ENCODE peak calls at places on chromosomes 16 and 17, in four cellular contexts. R is K562, N is HepG2, L is GM12878. T is an unnamed sample.

GRCh38 chr17:8474826-8475225 is 39.1 kb downstream of the NDEL1 start:
- DNase-seq in R (no peak), N (no peak), L (no peak), T (no peak)

GRCh38 chr16:28218109-28218508 is 6.3 kb upstream of the XPO6 start:
- DNase-seq in N (peak), R (no peak), L (no peak), T (peak)

GRCh38 chr17:42422412-42422957 is 571 bp downstream of the CAVIN1 start:
- DNase-seq in N (no peak), L (no peak), R (peak), T (peak)

GRCh38 chr17:28338056-28338768 is 2.7 kb downstream of the TNFAIP1 start:
- DNase-seq in R (no peak), L (no peak), N (no peak), T (no peak)

GRCh38 chr17:33725675-33726271 is 432.7 kb upstream of the ASIC2 start:
- DNase-seq in N (peak), L (no peak), R (peak), T (peak)

GRCh38 chr17:81169870-81170309 is 3.9 kb upstream of the AATK start:
- DNase-seq in R (no peak), N (no peak), L (no peak), T (no peak)

GRCh38 chr17:34620458-34620857 is 41.1 kb downstream of the TMEM132E start:
- DNase-seq in N (no peak), R (no peak), L (no peak), T (no peak)

GRCh38 chr17:73647767-73648542 is 3.7 kb upstream of the SDK2 start:
- DNase-seq in N (no peak), L (no peak), R (no peak), T (no peak)

GRCh38 chr16:72537684-72538083 is 365.7 kb upstream of the PMFBP1 start:
- DNase-seq in R (no peak), N (no peak), L (no peak), T (no peak)

GRCh38 chr17:49343273-49343672 is 18.8 kb downstream of the ZNF652 start:
- DNase-seq in N (no peak), R (no peak), L (no peak), T (no peak)

GRCh38 chr17:64074704-64075484 is 54.5 kb upstream of the ICAM2 start:
- DNase-seq in R (no peak), N (peak), L (no peak), T (peak)

GRCh38 chr17:81991684-81992513 is 14.5 kb downstream of the ASPSCR1 start:
- DNase-seq in R (no peak), L (no peak), N (peak), T (peak)

GRCh38 chr16:55418586-55418985 is 60.4 kb upstream of the MMP2 start:
- DNase-seq in R (no peak), N (no peak), L (no peak), T (no peak)

GRCh38 chr17:57603541-57603940 is 141.6 kb downstream of the CCDC182 start:
- DNase-seq in R (no peak), L (no peak), N (no peak), T (no peak)

GRCh38 chr17:42950044-42950783 is 14.0 kb downstream of the AARSD1 start:
- DNase-seq in L (no peak), R (no peak), N (no peak), T (no peak)

GRCh38 chr17:39530513-39530912 is 69.2 kb downstream of the CDK12 start:
- DNase-seq in R (no peak), L (no peak), N (no peak), T (no peak)

GRCh38 chr17:8707591-8708453 is 36.8 kb downstream of the CCDC42 start:
- DNase-seq in R (no peak), N (peak), L (no peak), T (no peak)

GRCh38 chr17:15966183-15966878 is 21.4 kb downstream of the ADORA2B start:
- DNase-seq in L (no peak), R (no peak), N (peak), T (no peak)

GRCh38 chr17:45221081-45221996 is at the start of gene FMNL1:
- DNase-seq in L (no peak), N (no peak), R (peak), T (no peak)

GRCh38 chr16:89036776-89037175 is 56.9 kb upstream of the ACSF3 start:
- DNase-seq in N (no peak), R (no peak), L (no peak), T (no peak)

GRCh38 chr17:70096861-70097260 is 21.8 kb downstream of the KCNJ16 start:
- DNase-seq in R (no peak), L (no peak), N (no peak), T (no peak)

GRCh38 chr16:17526956-17527355 is 56.2 kb upstream of the XYLT1 start:
- DNase-seq in N (no peak), R (no peak), L (no peak), T (no peak)

GRCh38 chr17:37458805-37459204 is 30.9 kb upstream of the DUSP14 start:
- DNase-seq in L (no peak), N (no peak), R (no peak), T (peak)

GRCh38 chr16:19135201-19135838 is 21.6 kb downstream of the ITPRIPL2 start:
- DNase-seq in L (no peak), N (no peak), R (no peak), T (no peak)

GRCh38 chr17:47882247-47882646 is 13.8 kb upstream of the SP2 start:
- DNase-seq in L (no peak), R (no peak), N (no peak), T (no peak)

GRCh38 chr17:80646328-80646727 is 101.7 kb downstream of the RPTOR start:
- DNase-seq in L (no peak), R (no peak), N (no peak), T (no peak)

GRCh38 chr16:67843343-67843765 is 1.2 kb downstream of the THAP11 start:
- DNase-seq in N (no peak), R (no peak), L (no peak), T (no peak)

GRCh38 chr17:82956146-82956725 is 116.4 kb upstream of the ZNF750 start:
- DNase-seq in L (no peak), R (no peak), N (no peak), T (no peak)

GRCh38 chr17:33369876-33370275 is 76.8 kb upstream of the ASIC2 start:
- DNase-seq in L (no peak), N (no peak), R (no peak), T (no peak)

GRCh38 chr16:20387978-20388377 is 16.6 kb downstream of the PDILT start:
- DNase-seq in R (no peak), N (no peak), L (no peak), T (no peak)

GRCh38 chr16:4840984-4841383 is 6.1 kb downstream of the GLYR1 start:
- DNase-seq in L (no peak), N (no peak), R (no peak), T (no peak)

GRCh38 chr17:50893183-50893993 is 27.2 kb upstream of the TOB1 start:
- DNase-seq in N (peak), R (no peak), L (no peak), T (peak)

GRCh38 chr17:33929181-33929724 is 325.8 kb upstream of the CCL2 start:
- DNase-seq in L (no peak), R (no peak), N (no peak), T (no peak)

DNA sequence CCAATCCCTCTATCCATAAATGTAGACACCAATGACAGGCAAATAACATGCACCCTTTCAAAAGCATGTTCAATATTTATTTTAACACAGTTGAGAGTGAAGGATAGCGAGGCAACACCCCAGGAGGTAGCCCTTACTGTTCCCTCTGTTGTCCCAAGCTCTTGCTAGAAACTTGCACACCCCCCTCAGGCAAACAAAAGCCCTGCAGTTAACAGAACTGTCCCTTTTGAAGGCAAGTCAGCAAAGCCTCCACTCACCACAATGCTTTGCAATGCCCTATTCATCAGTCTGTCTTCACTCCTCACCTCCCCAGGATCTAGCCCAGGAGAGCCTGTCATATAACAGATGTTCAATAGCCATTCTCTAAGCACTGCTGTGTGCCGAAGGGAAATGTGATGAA is 3.5 kb upstream of the CNEP1R1 start:
- DNase-seq in L (no peak), R (no peak), N (peak), T (peak)
- TF ChIP-seq POLR2AphosphoS2 in L (no peak), R (no peak), N (no peak), T (no peak)

GRCh38 chr17:7382901-7383300 is 2.0 kb downstream of the TNK1 start:
- DNase-seq in R (no peak), N (no peak), L (no peak), T (no peak)

GRCh38 chr17:7383371-7383741 is 2.5 kb downstream of the TNK1 start:
- DNase-seq in L (no peak), N (no peak), R (no peak), T (no peak)

GRCh38 chr17:7380855-7381683 is at the start of gene TNK1:
- DNase-seq in R (peak), L (no peak), N (peak), T (no peak)

GRCh38 chr17:7384489-7385081 is 3.7 kb downstream of the TNK1 start:
- DNase-seq in L (no peak), R (no peak), N (no peak), T (no peak)

DNA sequence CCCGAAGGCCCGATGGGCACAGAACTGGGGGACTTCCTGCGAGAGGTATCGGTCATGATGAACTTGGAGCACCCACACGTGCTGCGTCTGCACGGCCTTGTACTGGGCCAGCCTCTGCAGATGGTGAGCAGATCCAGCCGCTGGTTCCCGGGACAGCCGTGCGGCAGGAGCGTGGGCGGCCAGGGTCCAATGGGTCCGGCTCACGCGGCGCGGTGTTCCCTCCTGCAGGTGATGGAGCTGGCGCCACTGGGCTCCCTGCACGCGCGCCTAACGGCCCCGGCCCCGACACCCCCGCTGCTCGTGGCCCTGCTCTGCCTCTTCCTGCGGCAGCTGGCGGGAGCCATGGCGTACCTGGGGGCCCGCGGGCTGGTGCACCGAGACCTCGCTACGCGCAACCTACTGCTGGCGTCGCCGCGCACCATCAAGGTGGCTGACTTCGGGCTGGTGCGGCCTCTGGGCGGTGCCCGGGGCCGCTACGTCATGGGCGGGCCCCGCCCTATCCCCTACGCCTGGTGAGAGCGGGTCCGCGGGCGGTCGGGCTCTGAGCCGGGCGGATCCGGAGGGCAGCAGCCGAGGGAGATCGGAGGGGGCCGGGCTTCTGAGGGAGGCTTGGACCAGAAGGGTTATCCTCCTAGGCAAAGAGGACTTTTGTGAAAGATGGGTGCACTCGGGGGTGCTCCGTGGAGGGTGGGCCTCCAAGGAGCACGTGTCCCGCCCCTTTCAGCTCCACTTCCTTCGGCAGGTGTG is 3.0 kb downstream of the TNK1 start:
- DNase-seq in N (no peak), L (no peak), R (no peak), T (no peak)
- TF ChIP-seq POLR2AphosphoS2 in N (no peak), L (peak), R (no peak), T (no peak)

GRCh38 chr16:81921873-81922584 is 89.2 kb downstream of the SDR42E1 start:
- DNase-seq in L (no peak), N (no peak), R (no peak), T (no peak)

GRCh38 chr16:81920498-81920897 is 90.8 kb downstream of the SDR42E1 start:
- DNase-seq in N (no peak), R (no peak), L (no peak), T (no peak)

GRCh38 chr16:81923296-81923695 is 88.0 kb downstream of the SDR42E1 start:
- DNase-seq in L (no peak), N (no peak), R (no peak), T (no peak)

GRCh38 chr16:81918927-81919326 is 92.3 kb downstream of the SDR42E1 start:
- DNase-seq in R (no peak), L (no peak), N (no peak), T (no peak)

DNA sequence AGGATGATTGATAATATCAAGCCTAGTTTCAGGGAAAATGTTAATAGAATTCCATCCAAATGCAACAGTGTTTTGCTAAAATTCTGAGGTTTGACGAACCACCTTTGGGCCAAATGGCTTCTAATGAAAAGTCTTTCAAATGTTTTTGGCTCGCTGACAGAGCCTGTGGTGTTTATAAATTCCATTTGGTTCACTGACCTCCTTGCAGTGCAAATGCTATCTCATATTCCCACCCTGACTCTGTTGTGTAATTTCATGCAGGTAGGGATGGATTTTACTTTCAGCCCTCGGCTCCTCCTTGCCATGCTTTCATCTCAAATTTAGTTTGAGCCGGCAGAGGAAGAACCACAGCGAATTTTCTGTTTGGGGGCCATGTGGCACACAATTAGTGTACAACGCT is 89.9 kb downstream of the SDR42E1 start:
- DNase-seq in R (no peak), N (no peak), L (no peak), T (no peak)
- TF ChIP-seq POLR2AphosphoS2 in R (no peak), N (no peak), L (no peak), T (no peak)

GRCh38 chr16:81544691-81545365 is 100.2 kb downstream of the CMIP start:
- DNase-seq in L (no peak), N (no peak), R (no peak), T (no peak)
- TF ChIP-seq POLR2AphosphoS2 in L (no peak), N (no peak), R (no peak), T (no peak)

DNA sequence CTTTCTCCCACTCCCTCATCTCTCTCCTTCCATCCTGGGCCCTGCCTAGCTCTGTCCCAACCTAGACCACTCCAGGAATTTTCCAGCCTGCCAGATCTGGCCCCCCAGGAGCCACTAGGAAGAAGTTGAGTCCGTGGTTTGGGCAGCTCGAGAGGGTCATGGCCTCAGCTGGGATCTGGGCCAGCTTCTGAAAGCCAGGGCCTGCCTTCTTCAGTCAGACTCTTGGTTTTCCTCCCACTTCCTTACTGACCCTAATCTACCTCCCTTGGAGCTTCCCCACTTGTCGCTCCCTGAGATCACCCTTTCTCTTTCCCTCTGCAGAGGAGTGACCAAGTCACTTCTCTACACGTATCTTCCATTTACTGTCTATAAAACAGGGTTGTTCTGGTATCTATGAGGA is 6.4 kb upstream of the LLGL1 start:
- DNase-seq in R (no peak), N (no peak), L (no peak), T (no peak)
- TF ChIP-seq POLR2AphosphoS2 in R (no peak), N (no peak), L (no peak), T (no peak)

GRCh38 chr17:12665263-12666210 is at the start of gene MYOCD:
- DNase-seq in N (no peak), L (no peak), R (no peak), T (peak)
- TF ChIP-seq POLR2AphosphoS2 in N (no peak), L (no peak), R (no peak), T (no peak)

GRCh38 chr17:72125742-72126141 is 4.9 kb downstream of the SOX9 start:
- DNase-seq in L (no peak), R (no peak), N (peak), T (no peak)

GRCh38 chr17:72125226-72125651 is 4.4 kb downstream of the SOX9 start:
- DNase-seq in R (no peak), L (no peak), N (peak), T (no peak)

GRCh38 chr17:72122668-72123495 is 2.1 kb downstream of the SOX9 start:
- DNase-seq in N (peak), R (no peak), L (no peak), T (no peak)

GRCh38 chr17:72123496-72123963 is 2.7 kb downstream of the SOX9 start:
- DNase-seq in N (no peak), R (no peak), L (no peak), T (no peak)

DNA sequence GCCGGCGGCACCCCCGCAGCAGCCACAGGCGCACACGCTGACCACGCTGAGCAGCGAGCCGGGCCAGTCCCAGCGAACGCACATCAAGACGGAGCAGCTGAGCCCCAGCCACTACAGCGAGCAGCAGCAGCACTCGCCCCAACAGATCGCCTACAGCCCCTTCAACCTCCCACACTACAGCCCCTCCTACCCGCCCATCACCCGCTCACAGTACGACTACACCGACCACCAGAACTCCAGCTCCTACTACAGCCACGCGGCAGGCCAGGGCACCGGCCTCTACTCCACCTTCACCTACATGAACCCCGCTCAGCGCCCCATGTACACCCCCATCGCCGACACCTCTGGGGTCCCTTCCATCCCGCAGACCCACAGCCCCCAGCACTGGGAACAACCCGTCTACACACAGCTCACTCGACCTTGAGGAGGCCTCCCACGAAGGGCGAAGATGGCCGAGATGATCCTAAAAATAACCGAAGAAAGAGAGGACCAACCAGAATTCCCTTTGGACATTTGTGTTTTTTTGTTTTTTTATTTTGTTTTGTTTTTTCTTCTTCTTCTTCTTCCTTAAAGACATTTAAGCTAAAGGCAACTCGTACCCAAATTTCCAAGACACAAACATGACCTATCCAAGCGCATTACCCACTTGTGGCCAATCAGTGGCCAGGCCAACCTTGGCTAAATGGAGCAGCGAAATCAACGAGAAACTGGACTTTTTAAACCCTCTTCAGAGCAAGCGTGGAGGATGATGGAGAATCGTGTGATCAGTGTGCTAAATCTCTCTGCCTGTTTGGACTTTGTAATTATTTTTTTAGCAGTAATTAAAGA is 3.4 kb downstream of the SOX9 start:
- DNase-seq in N (no peak), R (no peak), L (no peak), T (no peak)
- TF ChIP-seq POLR2AphosphoS2 in N (no peak), R (no peak), L (no peak), T (no peak)

GRCh38 chr16:47519996-47520679 is 59.0 kb downstream of the PHKB start:
- DNase-seq in R (peak), N (no peak), L (no peak), T (no peak)

GRCh38 chr16:47519543-47519942 is 58.4 kb downstream of the PHKB start:
- DNase-seq in R (no peak), L (no peak), N (no peak), T (no peak)

GRCh38 chr16:47524007-47524405 is 62.9 kb downstream of the PHKB start:
- DNase-seq in N (no peak), R (no peak), L (no peak), T (no peak)

GRCh38 chr16:47523342-47524006 is 62.3 kb downstream of the PHKB start:
- DNase-seq in L (peak), N (peak), R (no peak), T (no peak)

DNA sequence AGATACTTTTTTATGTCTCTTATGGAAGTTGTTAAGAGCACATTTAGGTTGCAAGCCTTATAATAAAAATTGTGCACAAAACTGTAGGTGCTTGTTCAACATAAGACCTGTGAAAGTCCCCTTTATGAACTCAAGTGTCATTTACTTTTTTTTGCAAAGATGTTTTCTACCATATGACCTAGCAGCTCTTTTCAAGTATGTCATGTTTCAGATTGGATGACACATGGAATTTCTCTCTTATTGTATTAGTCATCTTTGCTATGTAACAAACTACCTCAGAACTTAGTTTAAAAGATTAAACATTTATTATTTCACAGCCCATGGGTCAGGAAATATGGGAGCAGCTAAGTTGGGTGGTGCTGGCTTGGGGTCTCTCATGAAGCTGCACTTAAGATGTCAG is 57.9 kb downstream of the PHKB start:
- DNase-seq in N (no peak), R (no peak), L (no peak), T (no peak)
- TF ChIP-seq POLR2AphosphoS2 in N (no peak), R (no peak), L (no peak), T (no peak)